ENCODE peak calls at places on chromosomes 2 and 18, in seven cellular contexts. One of them, this sample, is unnamed.
A peak's percentile ranks its signal among the peaks of the same experiment; 100 is the strongest.

GRCh38 chr2:210617732-210618330 is 61.4 kb downstream of the CPS1 start:
- DNase-seq in RWPE2: no peak
- DNase-seq in DND-41: peak; percentile 5
- DNase-seq in heart right ventricle: no peak
- DNase-seq in breast epithelium: no peak
- DNase-seq in CD4-positive, alpha-beta memory T cell: no peak
- DNase-seq in right lobe of liver: no peak
- DNase-seq in this sample: no peak

GRCh38 chr18:53070706-53071105 is 730.7 kb downstream of the DCC start:
- DNase-seq in RWPE2: no peak
- DNase-seq in DND-41: no peak
- DNase-seq in heart right ventricle: no peak
- DNase-seq in breast epithelium: no peak
- DNase-seq in CD4-positive, alpha-beta memory T cell: no peak
- DNase-seq in right lobe of liver: no peak
- DNase-seq in this sample: no peak

GRCh38 chr2:241217320-241218031 is 29.0 kb downstream of the ANO7 start:
- DNase-seq in RWPE2: no peak
- DNase-seq in DND-41: no peak
- DNase-seq in heart right ventricle: peak; percentile 69
- DNase-seq in breast epithelium: peak; percentile 69
- DNase-seq in CD4-positive, alpha-beta memory T cell: peak; percentile 40
- DNase-seq in right lobe of liver: peak; percentile 83
- DNase-seq in this sample: peak; percentile 88

GRCh38 chr2:73176205-73176880 is 26.0 kb upstream of the NOTO start:
- DNase-seq in RWPE2: no peak
- DNase-seq in DND-41: no peak
- DNase-seq in heart right ventricle: peak; percentile 22
- DNase-seq in breast epithelium: no peak
- DNase-seq in CD4-positive, alpha-beta memory T cell: peak; percentile 14
- DNase-seq in right lobe of liver: no peak
- DNase-seq in this sample: no peak

GRCh38 chr2:29715655-29716054 is 205.7 kb downstream of the ALK start:
- DNase-seq in RWPE2: no peak
- DNase-seq in DND-41: no peak
- DNase-seq in heart right ventricle: no peak
- DNase-seq in breast epithelium: no peak
- DNase-seq in CD4-positive, alpha-beta memory T cell: no peak
- DNase-seq in right lobe of liver: no peak
- DNase-seq in this sample: no peak

GRCh38 chr2:101476605-101477208 is 1.8 kb upstream of the RFX8 start:
- DNase-seq in RWPE2: no peak
- DNase-seq in DND-41: no peak
- DNase-seq in heart right ventricle: no peak
- DNase-seq in breast epithelium: no peak
- DNase-seq in CD4-positive, alpha-beta memory T cell: no peak
- DNase-seq in right lobe of liver: no peak
- DNase-seq in this sample: no peak

GRCh38 chr2:199992296-199992695 is 36.9 kb downstream of the MAIP1 start:
- DNase-seq in RWPE2: no peak
- DNase-seq in DND-41: no peak
- DNase-seq in heart right ventricle: no peak
- DNase-seq in breast epithelium: no peak
- DNase-seq in CD4-positive, alpha-beta memory T cell: no peak
- DNase-seq in right lobe of liver: no peak
- DNase-seq in this sample: no peak

GRCh38 chr18:25992566-25992965 is 97.8 kb downstream of the SS18 start:
- DNase-seq in RWPE2: no peak
- DNase-seq in DND-41: no peak
- DNase-seq in heart right ventricle: no peak
- DNase-seq in breast epithelium: no peak
- DNase-seq in CD4-positive, alpha-beta memory T cell: no peak
- DNase-seq in right lobe of liver: no peak
- DNase-seq in this sample: no peak

DNA sequence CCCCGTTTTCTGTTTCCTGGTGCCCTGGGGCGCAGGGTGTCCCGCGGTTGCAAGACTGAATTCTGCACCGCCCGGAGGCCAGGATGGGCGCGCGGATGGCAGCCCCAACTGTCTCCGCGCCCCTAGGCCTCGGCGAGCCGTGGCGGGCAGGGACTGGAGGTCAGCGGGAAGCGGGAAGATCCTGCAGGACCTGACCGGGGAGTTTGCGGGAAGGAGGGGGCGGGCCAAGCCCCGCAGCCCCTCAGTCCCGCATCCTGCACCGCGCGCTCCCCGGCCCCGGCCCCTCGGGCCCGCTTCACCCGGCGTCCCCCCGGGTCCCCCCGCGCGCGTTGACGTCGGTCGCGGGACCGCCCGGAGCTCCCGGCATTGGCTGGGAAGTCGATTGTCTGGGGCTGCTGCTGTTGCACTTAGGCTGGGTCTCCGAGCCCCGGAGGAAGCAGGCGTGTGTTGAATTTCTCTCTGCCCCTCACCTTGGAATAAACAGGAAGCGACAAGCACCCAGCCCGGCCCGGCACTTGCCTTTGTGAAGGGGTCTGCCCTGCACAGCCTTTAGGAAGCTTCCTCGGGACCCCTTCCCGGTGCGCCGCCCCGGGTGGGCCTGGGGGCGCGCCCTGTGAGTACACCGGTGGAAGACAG is at the start of gene LDLRAD4:
- DNase-seq in RWPE2: no peak
- DNase-seq in DND-41: peak; percentile 78
- DNase-seq in heart right ventricle: peak; percentile 73
- DNase-seq in breast epithelium: no peak
- DNase-seq in CD4-positive, alpha-beta memory T cell: peak; percentile 38
- DNase-seq in right lobe of liver: peak; percentile 68
- DNase-seq in this sample: no peak
- H3K4me1 ChIP-seq in RWPE2: no peaks in the 10 kb centered on the region
- H3K4me1 ChIP-seq in DND-41: peaks cover 62% of the 10 kb centered on the region
- H3K4me1 ChIP-seq in heart right ventricle: peaks cover 13% of the 10 kb centered on the region
- H3K4me1 ChIP-seq in breast epithelium: peaks cover 18% of the 10 kb centered on the region
- H3K4me1 ChIP-seq in CD4-positive, alpha-beta memory T cell: peaks cover 26% of the 10 kb centered on the region
- H3K4me1 ChIP-seq in right lobe of liver: no peaks in the 10 kb centered on the region
- H3K4me1 ChIP-seq in this sample: peaks cover 48% of the 10 kb centered on the region

GRCh38 chr2:179441551-179441950 is 176.9 kb upstream of the SESTD1 start:
- DNase-seq in RWPE2: no peak
- DNase-seq in DND-41: no peak
- DNase-seq in heart right ventricle: no peak
- DNase-seq in breast epithelium: no peak
- DNase-seq in CD4-positive, alpha-beta memory T cell: no peak
- DNase-seq in right lobe of liver: no peak
- DNase-seq in this sample: no peak
- H3K4me1 ChIP-seq in RWPE2: peaks cover 7% of the 10 kb centered on the region
- H3K4me1 ChIP-seq in DND-41: no peaks in the 10 kb centered on the region
- H3K4me1 ChIP-seq in heart right ventricle: no peaks in the 10 kb centered on the region
- H3K4me1 ChIP-seq in breast epithelium: no peaks in the 10 kb centered on the region
- H3K4me1 ChIP-seq in CD4-positive, alpha-beta memory T cell: no peaks in the 10 kb centered on the region
- H3K4me1 ChIP-seq in right lobe of liver: no peaks in the 10 kb centered on the region
- H3K4me1 ChIP-seq in this sample: no peaks in the 10 kb centered on the region

DNA sequence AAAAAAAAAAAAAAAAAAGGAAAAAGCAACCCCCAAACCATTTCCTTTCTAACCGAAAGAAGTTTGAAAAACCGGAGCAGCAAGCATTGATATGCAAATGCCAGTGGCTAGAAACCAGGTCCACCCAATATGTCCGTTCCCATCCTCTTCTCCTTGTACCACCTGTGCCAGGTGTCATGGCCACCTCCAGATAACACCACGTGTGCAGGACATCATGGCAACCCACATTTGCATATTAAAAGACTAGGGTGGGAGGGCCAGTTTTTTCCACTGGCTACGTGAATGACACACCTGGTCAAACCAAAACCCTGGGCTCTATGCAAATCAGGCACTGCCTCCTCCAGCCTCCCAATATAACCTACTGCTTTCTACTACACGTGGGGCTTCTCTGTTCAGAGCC is 303.3 kb upstream of the GULP1 start:
- DNase-seq in RWPE2: no peak
- DNase-seq in DND-41: no peak
- DNase-seq in heart right ventricle: no peak
- DNase-seq in breast epithelium: no peak
- DNase-seq in CD4-positive, alpha-beta memory T cell: no peak
- DNase-seq in right lobe of liver: no peak
- DNase-seq in this sample: no peak
- H3K4me1 ChIP-seq in RWPE2: peaks cover 3% of the 10 kb centered on the region
- H3K4me1 ChIP-seq in DND-41: no peaks in the 10 kb centered on the region
- H3K4me1 ChIP-seq in heart right ventricle: no peaks in the 10 kb centered on the region
- H3K4me1 ChIP-seq in breast epithelium: no peaks in the 10 kb centered on the region
- H3K4me1 ChIP-seq in CD4-positive, alpha-beta memory T cell: no peaks in the 10 kb centered on the region
- H3K4me1 ChIP-seq in right lobe of liver: no peaks in the 10 kb centered on the region
- H3K4me1 ChIP-seq in this sample: peaks cover 2% of the 10 kb centered on the region

DNA sequence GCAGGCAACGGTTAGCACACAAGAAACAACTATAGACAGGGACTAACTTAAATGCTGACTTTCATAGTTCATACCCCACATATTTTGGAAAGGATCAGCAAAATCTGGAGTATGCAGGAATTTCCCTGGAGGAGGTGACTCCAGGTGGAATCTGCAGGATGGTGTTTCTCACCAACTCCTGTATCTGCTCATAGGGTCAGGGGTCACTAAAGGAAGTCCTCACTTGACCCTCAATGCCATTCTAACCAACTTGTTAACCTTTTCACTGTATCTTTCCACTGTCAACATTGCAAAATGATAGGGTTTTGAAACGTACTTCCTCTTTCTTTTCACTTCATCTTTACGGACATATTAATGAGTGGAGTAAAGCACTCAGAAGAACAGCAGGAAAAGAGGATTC is 207.0 kb upstream of the CXCR4 start:
- DNase-seq in RWPE2: no peak
- DNase-seq in DND-41: no peak
- DNase-seq in heart right ventricle: no peak
- DNase-seq in breast epithelium: no peak
- DNase-seq in CD4-positive, alpha-beta memory T cell: no peak
- DNase-seq in right lobe of liver: no peak
- DNase-seq in this sample: no peak
- H3K4me1 ChIP-seq in RWPE2: no peaks in the 10 kb centered on the region
- H3K4me1 ChIP-seq in DND-41: peaks cover 58% of the 10 kb centered on the region
- H3K4me1 ChIP-seq in heart right ventricle: no peaks in the 10 kb centered on the region
- H3K4me1 ChIP-seq in breast epithelium: no peaks in the 10 kb centered on the region
- H3K4me1 ChIP-seq in CD4-positive, alpha-beta memory T cell: peaks cover 70% of the 10 kb centered on the region
- H3K4me1 ChIP-seq in right lobe of liver: no peaks in the 10 kb centered on the region
- H3K4me1 ChIP-seq in this sample: no peaks in the 10 kb centered on the region

DNA sequence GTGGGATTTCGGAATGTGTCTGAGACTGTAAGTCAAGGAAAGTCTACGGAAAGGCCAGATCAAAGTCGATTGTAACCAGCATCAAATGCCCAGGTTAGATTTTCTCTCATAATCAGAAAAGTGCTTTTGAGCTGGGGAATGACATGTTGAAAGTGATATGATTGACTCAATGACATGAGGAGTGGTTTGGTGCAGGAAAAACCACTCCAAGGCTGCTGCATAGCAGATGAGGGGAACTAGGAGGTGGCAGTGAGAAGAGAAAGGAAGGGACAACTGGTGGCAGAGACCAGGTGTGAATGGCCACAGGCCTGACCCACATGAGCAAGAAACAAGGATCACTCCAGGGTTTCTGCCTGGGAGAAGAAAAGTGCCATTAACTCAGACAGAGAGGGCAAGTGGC is 822 bp downstream of the SLC35F6 start:
- DNase-seq in RWPE2: no peak
- DNase-seq in DND-41: no peak
- DNase-seq in heart right ventricle: no peak
- DNase-seq in breast epithelium: no peak
- DNase-seq in CD4-positive, alpha-beta memory T cell: no peak
- DNase-seq in right lobe of liver: no peak
- DNase-seq in this sample: no peak
- H3K4me1 ChIP-seq in RWPE2: peaks cover 25% of the 10 kb centered on the region
- H3K4me1 ChIP-seq in DND-41: peaks cover 34% of the 10 kb centered on the region
- H3K4me1 ChIP-seq in heart right ventricle: peaks cover 2% of the 10 kb centered on the region
- H3K4me1 ChIP-seq in breast epithelium: peaks cover 15% of the 10 kb centered on the region
- H3K4me1 ChIP-seq in CD4-positive, alpha-beta memory T cell: peaks cover 52% of the 10 kb centered on the region
- H3K4me1 ChIP-seq in right lobe of liver: no peaks in the 10 kb centered on the region
- H3K4me1 ChIP-seq in this sample: peaks cover 43% of the 10 kb centered on the region

GRCh38 chr18:49685231-49685942 is 123.5 kb downstream of the LIPG start:
- DNase-seq in RWPE2: no peak
- DNase-seq in DND-41: no peak
- DNase-seq in heart right ventricle: no peak
- DNase-seq in breast epithelium: no peak
- DNase-seq in CD4-positive, alpha-beta memory T cell: no peak
- DNase-seq in right lobe of liver: peak; percentile 63
- DNase-seq in this sample: no peak
- H3K4me1 ChIP-seq in RWPE2: peaks cover 21% of the 10 kb centered on the region
- H3K4me1 ChIP-seq in DND-41: no peaks in the 10 kb centered on the region
- H3K4me1 ChIP-seq in heart right ventricle: no peaks in the 10 kb centered on the region
- H3K4me1 ChIP-seq in breast epithelium: no peaks in the 10 kb centered on the region
- H3K4me1 ChIP-seq in CD4-positive, alpha-beta memory T cell: no peaks in the 10 kb centered on the region
- H3K4me1 ChIP-seq in right lobe of liver: peaks cover 5% of the 10 kb centered on the region
- H3K4me1 ChIP-seq in this sample: peaks cover 3% of the 10 kb centered on the region

GRCh38 chr2:196291418-196291817 is 120.0 kb upstream of the STK17B start:
- DNase-seq in RWPE2: no peak
- DNase-seq in DND-41: no peak
- DNase-seq in heart right ventricle: no peak
- DNase-seq in breast epithelium: no peak
- DNase-seq in CD4-positive, alpha-beta memory T cell: no peak
- DNase-seq in right lobe of liver: no peak
- DNase-seq in this sample: no peak
- H3K4me1 ChIP-seq in RWPE2: peaks cover 34% of the 10 kb centered on the region
- H3K4me1 ChIP-seq in DND-41: peaks cover 21% of the 10 kb centered on the region
- H3K4me1 ChIP-seq in heart right ventricle: no peaks in the 10 kb centered on the region
- H3K4me1 ChIP-seq in breast epithelium: peaks cover 7% of the 10 kb centered on the region
- H3K4me1 ChIP-seq in CD4-positive, alpha-beta memory T cell: peaks cover 49% of the 10 kb centered on the region
- H3K4me1 ChIP-seq in right lobe of liver: no peaks in the 10 kb centered on the region
- H3K4me1 ChIP-seq in this sample: peaks cover 6% of the 10 kb centered on the region

GRCh38 chr2:112646791-112647720 is 1.3 kb downstream of the SLC20A1 start:
- DNase-seq in RWPE2: no peak
- DNase-seq in DND-41: peak; percentile 33
- DNase-seq in heart right ventricle: no peak
- DNase-seq in breast epithelium: no peak
- DNase-seq in CD4-positive, alpha-beta memory T cell: no peak
- DNase-seq in right lobe of liver: no peak
- DNase-seq in this sample: no peak
- H3K4me1 ChIP-seq in RWPE2: peaks cover 41% of the 10 kb centered on the region
- H3K4me1 ChIP-seq in DND-41: peaks cover 64% of the 10 kb centered on the region
- H3K4me1 ChIP-seq in heart right ventricle: peaks cover 4% of the 10 kb centered on the region
- H3K4me1 ChIP-seq in breast epithelium: no peaks in the 10 kb centered on the region
- H3K4me1 ChIP-seq in CD4-positive, alpha-beta memory T cell: peaks cover 66% of the 10 kb centered on the region
- H3K4me1 ChIP-seq in right lobe of liver: no peaks in the 10 kb centered on the region
- H3K4me1 ChIP-seq in this sample: peaks cover 34% of the 10 kb centered on the region